ENCODE peak calls at places on chromosomes 7 and 10, in eight cellular contexts. T is CD8-positive, alpha-beta memory T cell; R is lower lobe of right lung; Q is psoas muscle; P is lung; N is CD4-positive, alpha-beta T cell; Y is substantia nigra; E is GM23248. M is an unnamed sample.

GRCh38 chr7:16511314-16511713 is 15.3 kb upstream of the LRRC72 start:
- DNase-seq in Y (no peak), T (no peak), R (no peak), E (no peak), N (no peak), P (no peak), Q (no peak), M (no peak)

GRCh38 chr7:144584741-144585140 is 181.2 kb upstream of the NOBOX start:
- DNase-seq in Q (no peak), Y (no peak), P (no peak), R (no peak), E (no peak), T (no peak), N (no peak), M (no peak)

GRCh38 chr10:110498982-110499795 is 1.5 kb downstream of the DUSP5 start:
- DNase-seq in Y (no peak), T (peak), N (peak), Q (no peak), R (no peak), E (peak), P (no peak), M (no peak)

GRCh38 chr10:110566472-110567200 is 859 bp upstream of the SMC3 start:
- DNase-seq in E (peak), Y (no peak), P (no peak), T (no peak), N (no peak), Q (no peak), R (no peak), M (no peak)

GRCh38 chr10:95429639-95430038 is 131.5 kb downstream of the SORBS1 start:
- DNase-seq in Y (no peak), N (no peak), R (no peak), E (no peak), Q (no peak), T (no peak), P (no peak), M (peak)

GRCh38 chr10:92800122-92800521 is 48.2 kb upstream of the EXOC6 start:
- DNase-seq in T (no peak), Y (no peak), R (no peak), N (no peak), E (no peak), Q (no peak), P (no peak), M (no peak)

GRCh38 chr7:93014410-93014809 is 103.4 kb downstream of the SAMD9 start:
- DNase-seq in Y (no peak), R (no peak), N (no peak), T (no peak), P (no peak), Q (no peak), E (no peak), M (peak)

GRCh38 chr10:73967022-73967429 is 30.9 kb upstream of the VCL start:
- DNase-seq in E (no peak), T (no peak), P (no peak), Y (no peak), R (no peak), N (no peak), Q (no peak), M (no peak)

GRCh38 chr10:3782456-3783312 is 2.3 kb downstream of the KLF6 start:
- DNase-seq in P (peak), E (peak), T (peak), Y (no peak), R (peak), N (peak), Q (peak), M (no peak)

GRCh38 chr7:82384779-82385178 is 58.8 kb downstream of the CACNA2D1 start:
- DNase-seq in Y (no peak), P (no peak), Q (no peak), R (no peak), E (no peak), T (no peak), N (no peak), M (no peak)

GRCh38 chr10:113322843-113323242 is 230.0 kb upstream of the HABP2 start:
- DNase-seq in T (no peak), Y (no peak), E (no peak), R (peak), P (no peak), Q (no peak), N (no peak), M (no peak)

GRCh38 chr7:156174428-156174827 is 362.2 kb upstream of the SHH start:
- DNase-seq in Y (no peak), E (no peak), Q (no peak), P (no peak), T (no peak), R (no peak), N (no peak), M (no peak)

GRCh38 chr10:104688251-104688650 is 47.2 kb downstream of the SORCS3 start:
- DNase-seq in T (no peak), P (no peak), N (no peak), Y (peak), Q (no peak), R (no peak), E (peak), M (no peak)

GRCh38 chr7:149872419-149873073 is 1.2 kb upstream of the ATP6V0E2 start:
- DNase-seq in Q (peak), E (peak), Y (peak), T (no peak), R (peak), N (no peak), P (peak), M (peak)

GRCh38 chr10:34956756-34957155 is 133.4 kb downstream of the CUL2 start:
- DNase-seq in E (peak), T (no peak), Q (no peak), N (no peak), R (no peak), P (no peak), Y (no peak), M (no peak)

GRCh38 chr7:151008143-151008510 is 16.2 kb downstream of the ATG9B start:
- DNase-seq in Q (no peak), N (no peak), P (no peak), Y (no peak), R (no peak), T (peak), E (no peak), M (no peak)

GRCh38 chr10:29826801-29827200 is 192.0 kb upstream of the SVIL start:
- DNase-seq in P (no peak), R (no peak), Q (no peak), Y (no peak), T (no peak), N (no peak), E (no peak), M (no peak)

GRCh38 chr10:60573342-60573741 is 183.7 kb upstream of the ANK3 start:
- DNase-seq in Q (no peak), Y (no peak), E (peak), T (no peak), P (no peak), R (no peak), N (no peak), M (no peak)

GRCh38 chr7:110283056-110283455 is 807.9 kb upstream of the LRRN3 start:
- DNase-seq in Y (no peak), E (no peak), N (no peak), R (no peak), T (no peak), Q (no peak), P (no peak), M (no peak)

GRCh38 chr10:119211625-119212441 is 4.5 kb downstream of the GRK5 start:
- DNase-seq in N (no peak), E (no peak), T (no peak), Y (no peak), R (no peak), Q (no peak), P (no peak), M (no peak)

GRCh38 chr7:140677496-140677895 is 4.8 kb downstream of the ADCK2 start:
- DNase-seq in P (no peak), E (no peak), T (no peak), Q (no peak), R (no peak), Y (no peak), N (no peak), M (no peak)

GRCh38 chr10:57507788-57508187 is 759.9 kb downstream of the IPMK start:
- DNase-seq in N (no peak), R (no peak), Q (no peak), P (no peak), T (no peak), Y (no peak), E (no peak), M (no peak)

GRCh38 chr7:66355762-66356161 is 150.6 kb downstream of the TPST1 start:
- DNase-seq in E (peak), P (no peak), T (no peak), N (no peak), Y (no peak), R (no peak), Q (no peak), M (no peak)

DNA sequence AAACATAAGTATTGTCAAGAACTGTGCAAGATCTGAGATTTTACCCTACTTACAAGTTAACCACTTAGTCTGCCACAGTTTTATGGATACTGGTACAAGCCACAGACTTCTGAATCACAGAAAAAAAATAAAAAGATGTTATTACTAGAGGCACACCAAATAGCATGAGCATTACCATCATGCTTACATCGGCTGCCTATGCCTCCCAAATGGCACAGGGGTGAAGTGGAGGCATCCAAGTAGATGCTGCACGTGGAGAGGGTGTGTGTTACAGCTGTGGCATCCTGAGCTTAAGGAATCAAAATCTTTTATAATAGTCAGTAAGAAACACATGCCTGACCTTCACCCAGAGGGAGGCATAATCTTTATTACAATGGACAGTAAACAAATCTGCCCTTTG is 207.8 kb downstream of the TFEC start:
- DNase-seq in N (no peak), R (no peak), E (peak), T (no peak), Y (no peak), P (no peak), Q (no peak), M (no peak)
- H3K27ac ChIP-seq in N (no peak), R (no peak), E (no peak), T (no peak), Y (no peak), P (no peak), Q (no peak), M (no peak)

GRCh38 chr7:100158229-100159098 is at the start of gene TRAPPC14:
- DNase-seq in N (peak), Y (peak), Q (peak), E (peak), T (peak), R (peak), P (peak), M (no peak)

GRCh38 chr7:100155553-100156317 is 2.8 kb downstream of the TRAPPC14 start:
- DNase-seq in N (no peak), T (no peak), R (no peak), P (no peak), Q (no peak), Y (no peak), E (no peak), M (no peak)

GRCh38 chr7:100157334-100158228 is 942 bp downstream of the TRAPPC14 start:
- DNase-seq in P (no peak), N (no peak), Y (no peak), Q (peak), R (peak), E (peak), T (no peak), M (peak)

GRCh38 chr7:100156331-100157068 is 2.0 kb downstream of the TRAPPC14 start:
- DNase-seq in N (no peak), Q (no peak), R (no peak), Y (no peak), T (no peak), P (no peak), E (no peak), M (no peak)

DNA sequence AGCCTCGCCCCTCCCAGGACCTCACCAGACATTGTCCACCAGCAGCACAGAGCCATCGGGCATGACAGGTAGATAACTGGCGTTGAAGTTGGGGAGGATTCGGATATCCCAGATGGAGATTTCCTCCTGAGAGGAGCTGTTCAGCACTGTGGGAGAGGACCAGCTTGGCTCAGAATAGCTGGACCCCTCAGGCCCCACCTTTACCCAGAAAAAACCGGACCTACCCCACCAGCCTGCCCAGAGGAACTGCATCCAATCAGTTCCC is 1.5 kb downstream of the TRAPPC14 start:
- DNase-seq in Y (no peak), E (no peak), R (no peak), T (no peak), N (no peak), P (no peak), Q (no peak), M (no peak)
- H3K27ac ChIP-seq in Y (no peak), E (no peak), R (peak), T (peak), N (peak), P (peak), Q (peak), M (peak)

DNA sequence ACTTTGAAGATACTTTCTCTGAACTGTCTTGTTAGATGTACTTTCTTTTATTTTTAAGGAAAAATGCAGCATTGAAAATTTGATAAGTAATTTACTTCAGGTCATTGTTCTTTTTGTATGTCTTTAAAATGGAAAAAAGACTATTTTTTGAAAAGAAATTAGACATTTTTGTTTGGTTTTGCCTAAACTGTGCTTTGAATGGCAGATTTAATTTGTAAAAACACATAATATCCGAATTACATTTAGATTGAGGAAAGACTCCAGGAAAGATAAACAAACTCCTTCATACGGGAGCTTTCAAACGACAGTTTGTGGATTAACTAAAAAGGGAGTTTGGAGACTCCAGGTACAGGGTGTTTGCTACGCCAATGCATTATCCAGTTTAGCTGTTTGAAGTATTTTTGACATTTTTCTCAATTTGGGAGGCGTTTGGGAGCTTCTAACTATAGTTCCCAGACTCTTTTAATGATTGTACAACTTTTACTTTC is 36.1 kb downstream of the CPED1 start:
- DNase-seq in R (no peak), N (no peak), E (no peak), Q (no peak), P (no peak), T (no peak), Y (no peak), M (no peak)
- H3K27ac ChIP-seq in R (peak), N (no peak), E (no peak), Q (peak), P (no peak), T (peak), Y (no peak), M (no peak)

DNA sequence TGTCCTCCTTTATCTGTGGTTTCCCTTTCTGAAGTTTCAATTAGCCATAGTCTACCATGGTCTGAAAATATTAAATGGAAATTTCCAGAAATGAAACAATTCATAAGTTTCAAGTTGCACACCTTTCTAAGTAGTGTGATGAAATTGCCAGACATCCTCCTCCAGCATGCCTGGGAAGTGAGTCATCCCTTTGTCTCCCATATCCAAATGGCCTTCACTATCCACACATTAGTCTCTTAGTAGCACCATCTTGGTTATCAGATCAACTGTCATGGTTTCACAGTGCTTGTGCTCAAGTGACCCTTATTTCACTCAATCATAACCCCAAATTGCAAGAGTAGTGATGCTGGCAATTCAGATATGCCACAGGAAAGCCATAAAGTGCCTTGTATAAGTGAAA is 83.4 kb upstream of the PPP1R9A start:
- DNase-seq in N (no peak), T (no peak), Q (no peak), R (no peak), E (peak), P (no peak), Y (no peak), M (peak)
- H3K27ac ChIP-seq in N (no peak), T (no peak), Q (no peak), R (no peak), E (no peak), P (no peak), Y (no peak), M (peak)

GRCh38 chr7:123535517-123535916 is 1.1 kb upstream of the IQUB start:
- DNase-seq in N (no peak), E (no peak), T (no peak), Q (no peak), R (peak), Y (no peak), P (no peak), M (no peak)
- H3K27ac ChIP-seq in N (no peak), E (peak), T (peak), Q (peak), R (peak), Y (no peak), P (no peak), M (peak)

GRCh38 chr10:122132882-122133634 is 138.0 kb upstream of the BTBD16 start:
- DNase-seq in Q (no peak), T (no peak), N (no peak), E (no peak), R (no peak), Y (no peak), P (no peak), M (no peak)
- H3K27ac ChIP-seq in Q (peak), T (no peak), N (no peak), E (no peak), R (no peak), Y (no peak), P (no peak), M (no peak)

GRCh38 chr7:128209229-128210035 is 31.6 kb upstream of the LEP start:
- DNase-seq in R (peak), N (peak), T (peak), Y (peak), E (peak), P (peak), Q (peak), M (no peak)
- H3K27ac ChIP-seq in R (no peak), N (no peak), T (no peak), Y (no peak), E (no peak), P (no peak), Q (no peak), M (no peak)

GRCh38 chr7:522071-522937 is 2.7 kb upstream of the PDGFA start:
- DNase-seq in E (peak), P (no peak), Q (no peak), R (no peak), N (no peak), Y (no peak), T (no peak), M (no peak)

GRCh38 chr7:519974-520458 is 370 bp upstream of the PDGFA start:
- DNase-seq in Y (peak), Q (peak), N (no peak), E (peak), T (no peak), P (no peak), R (peak), M (no peak)

GRCh38 chr7:521221-522070 is 1.8 kb upstream of the PDGFA start:
- DNase-seq in E (peak), N (no peak), P (no peak), Q (no peak), Y (no peak), R (peak), T (no peak), M (no peak)

GRCh38 chr7:519429-519973 is at the start of gene PDGFA:
- DNase-seq in T (no peak), Y (peak), Q (peak), N (no peak), R (no peak), E (peak), P (no peak), M (no peak)

GRCh38 chr7:520503-521161 is 986 bp upstream of the PDGFA start:
- DNase-seq in P (no peak), R (no peak), Q (no peak), T (no peak), Y (peak), E (peak), N (no peak), M (no peak)
- H3K27ac ChIP-seq in P (peak), R (peak), Q (peak), T (no peak), Y (peak), E (no peak), N (no peak), M (peak)

M was measured in epithelial cell of prostate.